ENCODE peak calls at places on chromosomes 16 and 17, in eight cellular contexts. W is colonic mucosa; R is activated CD8-positive, alpha-beta T cell treated with anti-CD3 and anti-CD28 coated beads for 36 hours; X is uterus; A is GM12892; T is activated CD8-positive, alpha-beta memory T cell treated with anti-CD3 and anti-CD28 coated beads, Interleukin-2, amount 50 U/mL, for 48 hours; J is stimulated activated CD8-positive, alpha-beta memory T cell treated with anti-CD3 and anti-CD28 coated beads, Interleukin-4, amount 100 ng/mL, for 1 hour; F is GF-D8. D is an unnamed sample.

GRCh38 chr16:67917140-67917851 is 14.4 kb downstream of the CTRL start:
- DNase-seq in W (no peak), R (no peak), X (no peak), A (no peak), T (peak; percentile 55), J (no peak), F (no peak), D (no peak)

GRCh38 chr16:53542283-53542682 is 39.3 kb upstream of the AKTIP start:
- DNase-seq in W (no peak), R (no peak), X (no peak), A (no peak), T (no peak), J (no peak), F (no peak), D (no peak)

GRCh38 chr16:67428146-67428731 is 2.7 kb upstream of the HSD11B2 start:
- DNase-seq in W (peak; percentile 81), R (peak; percentile 76), X (peak; percentile 83), A (peak; percentile 68), T (peak; percentile 84), J (no peak), F (no peak), D (peak; percentile 89)

GRCh38 chr17:57370051-57370581 is 113.8 kb downstream of the MSI2 start:
- DNase-seq in W (no peak), R (no peak), X (no peak), A (no peak), T (no peak), J (no peak), F (no peak), D (no peak)

GRCh38 chr16:31409433-31409832 is 16.3 kb downstream of the ITGAD start:
- DNase-seq in W (no peak), R (no peak), X (no peak), A (no peak), T (no peak), J (no peak), F (no peak), D (no peak)

GRCh38 chr16:10625595-10626357 is 45.4 kb upstream of the EMP2 start:
- DNase-seq in W (no peak), R (no peak), X (no peak), A (no peak), T (no peak), J (no peak), F (no peak), D (no peak)

GRCh38 chr17:80892019-80892855 is 99.4 kb upstream of the CHMP6 start:
- DNase-seq in W (peak; percentile 61), R (peak; percentile 97), X (peak; percentile 84), A (peak; percentile 83), T (peak; percentile 92), J (peak; percentile 40), F (peak; percentile 83), D (peak; percentile 88)

GRCh38 chr16:55155815-55156214 is 168.2 kb upstream of the IRX6 start:
- DNase-seq in W (no peak), R (no peak), X (no peak), A (no peak), T (no peak), J (no peak), F (no peak), D (no peak)

GRCh38 chr17:17783825-17784598 is 52.8 kb downstream of the SREBF1 start:
- DNase-seq in W (peak; percentile 50), R (peak; percentile 49), X (peak; percentile 66), A (no peak), T (no peak), J (no peak), F (no peak), D (peak; percentile 88)

GRCh38 chr17:79845601-79845949 is 6.3 kb upstream of the CBX4 start:
- DNase-seq in W (peak; percentile 75), R (no peak), X (no peak), A (no peak), T (no peak), J (no peak), F (peak; percentile 61), D (no peak)

GRCh38 chr17:27974531-27975145 is 67.8 kb upstream of the NLK start:
- DNase-seq in W (no peak), R (no peak), X (no peak), A (no peak), T (no peak), J (no peak), F (no peak), D (no peak)